ENCODE peak calls at places on chromosomes 13 and 19, in eight cellular contexts. A is HTR-8/SVneo; C is heart right ventricle; J is AG09319; F is AG04450; Q is stimulated activated CD4-positive, alpha-beta T cell treated with anti-CD3 and anti-CD28 coated beads, Interleukin-2, amount 100 ng/mL, for 48 hours; P is AML-193; S is NCI-H460. D is an unnamed sample.

GRCh38 chr19:3516675-3517207 is 10.6 kb downstream of the FZR1 start:
- DNase-seq in A (no peak), C (no peak), J (no peak), F (no peak), Q (no peak), P (no peak), S (no peak), D (no peak)

GRCh38 chr19:18396471-18397241 is 766 bp downstream of the LRRC25 start:
- DNase-seq in A (no peak), C (no peak), J (no peak), F (no peak), Q (no peak), P (no peak), S (no peak), D (no peak)

GRCh38 chr19:47819841-47820244 is 1.9 kb upstream of the CRX start:
- DNase-seq in A (no peak), C (no peak), J (no peak), F (no peak), Q (no peak), P (no peak), S (no peak), D (no peak)

GRCh38 chr19:8611890-8612806 is 1.6 kb upstream of the ADAMTS10 start:
- DNase-seq in A (no peak), C (peak), J (no peak), F (no peak), Q (no peak), P (no peak), S (no peak), D (no peak)

GRCh38 chr13:91470084-91470621 is 71.7 kb downstream of the GPC5 start:
- DNase-seq in A (no peak), C (no peak), J (no peak), F (no peak), Q (no peak), P (no peak), S (no peak), D (no peak)

GRCh38 chr19:4624733-4625362 is 14.5 kb upstream of the TNFAIP8L1 start:
- DNase-seq in A (no peak), C (no peak), J (no peak), F (no peak), Q (no peak), P (peak), S (peak), D (no peak)

GRCh38 chr13:39840201-39840600 is 184.7 kb downstream of the COG6 start:
- DNase-seq in A (no peak), C (no peak), J (no peak), F (no peak), Q (no peak), P (no peak), S (no peak), D (no peak)

GRCh38 chr19:51158474-51159129 is 16.5 kb downstream of the SIGLEC7 start:
- DNase-seq in A (peak), C (no peak), J (no peak), F (no peak), Q (peak), P (peak), S (peak), D (peak)

GRCh38 chr13:108760129-108760528 is 130.7 kb downstream of the MYO16 start:
- DNase-seq in A (no peak), C (no peak), J (no peak), F (no peak), Q (no peak), P (no peak), S (no peak), D (no peak)

GRCh38 chr19:44712864-44713515 is 14.0 kb downstream of the CEACAM16 start:
- DNase-seq in A (no peak), C (no peak), J (no peak), F (no peak), Q (no peak), P (no peak), S (no peak), D (no peak)

GRCh38 chr13:44243198-44243852 is 130.3 kb upstream of the SERP2 start:
- DNase-seq in A (peak), C (peak), J (no peak), F (no peak), Q (no peak), P (peak), S (peak), D (no peak)

GRCh38 chr19:4061178-4061682 is 5.5 kb downstream of the ZBTB7A start:
- DNase-seq in A (no peak), C (peak), J (no peak), F (no peak), Q (no peak), P (no peak), S (no peak), D (no peak)

GRCh38 chr19:1585243-1585580 is 7.5 kb downstream of the MBD3 start:
- DNase-seq in A (no peak), C (no peak), J (no peak), F (no peak), Q (no peak), P (no peak), S (no peak), D (no peak)

GRCh38 chr19:10701955-10702307 is 692 bp downstream of the QTRT1 start:
- DNase-seq in A (peak), C (no peak), J (no peak), F (no peak), Q (no peak), P (no peak), S (no peak), D (no peak)

GRCh38 chr19:42153606-42154405 is 21.6 kb upstream of the POU2F2 start:
- DNase-seq in A (no peak), C (no peak), J (no peak), F (no peak), Q (no peak), P (no peak), S (no peak), D (no peak)

GRCh38 chr13:101727118-101727517 is 274.6 kb downstream of the ITGBL1 start:
- DNase-seq in A (no peak), C (no peak), J (no peak), F (no peak), Q (no peak), P (no peak), S (no peak), D (no peak)

GRCh38 chr19:8367327-8368001 is 3.5 kb downstream of the ANGPTL4 start:
- DNase-seq in A (peak), C (peak), J (peak), F (peak), Q (no peak), P (no peak), S (no peak), D (no peak)

GRCh38 chr13:59607780-59608233 is 555.9 kb downstream of the DIAPH3 start:
- DNase-seq in A (no peak), C (no peak), J (no peak), F (no peak), Q (no peak), P (no peak), S (no peak), D (no peak)

GRCh38 chr19:3042545-3043267 is 13.6 kb upstream of the TLE2 start:
- DNase-seq in A (no peak), C (no peak), J (no peak), F (no peak), Q (no peak), P (no peak), S (no peak), D (no peak)

GRCh38 chr19:13214036-13214730 is 64.0 kb downstream of the IER2 start:
- DNase-seq in A (no peak), C (no peak), J (no peak), F (no peak), Q (no peak), P (no peak), S (no peak), D (no peak)